ENCODE peak calls at places on chromosomes 3 and 15, in nine cellular contexts. One of them, this sample, is unnamed.

GRCh38 chr3:40920041-40920440 is 279.3 kb upstream of the CTNNB1 start:
- DNase-seq in lung: no peak
- DNase-seq in cardiac fibroblast: peak
- DNase-seq in CD4-positive, CD25-positive, alpha-beta regulatory T cell: no peak
- DNase-seq in aorta: no peak
- DNase-seq in PC-3: peak
- DNase-seq in fibroblast of pulmonary artery: peak
- DNase-seq in brain microvascular endothelial cell: peak
- DNase-seq in IMR-90: no peak
- DNase-seq in this sample: peak

GRCh38 chr3:169323580-169324453 is 339.7 kb downstream of the MECOM start:
- DNase-seq in lung: no peak
- DNase-seq in cardiac fibroblast: peak
- DNase-seq in CD4-positive, CD25-positive, alpha-beta regulatory T cell: no peak
- DNase-seq in aorta: peak
- DNase-seq in PC-3: no peak
- DNase-seq in fibroblast of pulmonary artery: peak
- DNase-seq in brain microvascular endothelial cell: no peak
- DNase-seq in IMR-90: peak
- DNase-seq in this sample: peak

GRCh38 chr3:134308350-134308891 is 57.8 kb upstream of the RYK start:
- DNase-seq in lung: peak
- DNase-seq in cardiac fibroblast: peak
- DNase-seq in CD4-positive, CD25-positive, alpha-beta regulatory T cell: peak
- DNase-seq in aorta: peak
- DNase-seq in PC-3: peak
- DNase-seq in fibroblast of pulmonary artery: peak
- DNase-seq in brain microvascular endothelial cell: peak
- DNase-seq in IMR-90: peak
- DNase-seq in this sample: peak

GRCh38 chr15:88897456-88898194 is 2.3 kb upstream of the HAPLN3 start:
- DNase-seq in lung: peak
- DNase-seq in cardiac fibroblast: peak
- DNase-seq in CD4-positive, CD25-positive, alpha-beta regulatory T cell: peak
- DNase-seq in aorta: peak
- DNase-seq in PC-3: peak
- DNase-seq in fibroblast of pulmonary artery: peak
- DNase-seq in brain microvascular endothelial cell: peak
- DNase-seq in IMR-90: peak
- DNase-seq in this sample: peak

GRCh38 chr15:101393172-101393571 is 96.3 kb downstream of the PCSK6 start:
- DNase-seq in lung: no peak
- DNase-seq in cardiac fibroblast: no peak
- DNase-seq in CD4-positive, CD25-positive, alpha-beta regulatory T cell: no peak
- DNase-seq in aorta: no peak
- DNase-seq in PC-3: no peak
- DNase-seq in fibroblast of pulmonary artery: no peak
- DNase-seq in brain microvascular endothelial cell: no peak
- DNase-seq in IMR-90: no peak
- DNase-seq in this sample: no peak

GRCh38 chr3:141225939-141226338 is 5.7 kb upstream of the PXYLP1 start:
- DNase-seq in lung: no peak
- DNase-seq in cardiac fibroblast: no peak
- DNase-seq in CD4-positive, CD25-positive, alpha-beta regulatory T cell: no peak
- DNase-seq in aorta: no peak
- DNase-seq in PC-3: no peak
- DNase-seq in fibroblast of pulmonary artery: no peak
- DNase-seq in brain microvascular endothelial cell: no peak
- DNase-seq in IMR-90: no peak
- DNase-seq in this sample: no peak

GRCh38 chr15:89332446-89332845 is 2.2 kb downstream of the POLG start:
- DNase-seq in lung: no peak
- DNase-seq in cardiac fibroblast: peak
- DNase-seq in CD4-positive, CD25-positive, alpha-beta regulatory T cell: no peak
- DNase-seq in aorta: no peak
- DNase-seq in PC-3: peak
- DNase-seq in fibroblast of pulmonary artery: peak
- DNase-seq in brain microvascular endothelial cell: peak
- DNase-seq in IMR-90: peak
- DNase-seq in this sample: peak

GRCh38 chr15:63597033-63597790 is at the start of gene FBXL22:
- DNase-seq in lung: no peak
- DNase-seq in cardiac fibroblast: peak
- DNase-seq in CD4-positive, CD25-positive, alpha-beta regulatory T cell: no peak
- DNase-seq in aorta: peak
- DNase-seq in PC-3: no peak
- DNase-seq in fibroblast of pulmonary artery: peak
- DNase-seq in brain microvascular endothelial cell: no peak
- DNase-seq in IMR-90: peak
- DNase-seq in this sample: peak

GRCh38 chr15:79615754-79616153 is 183.6 kb downstream of the MINAR1 start:
- DNase-seq in lung: no peak
- DNase-seq in cardiac fibroblast: no peak
- DNase-seq in CD4-positive, CD25-positive, alpha-beta regulatory T cell: no peak
- DNase-seq in aorta: no peak
- DNase-seq in PC-3: no peak
- DNase-seq in fibroblast of pulmonary artery: no peak
- DNase-seq in brain microvascular endothelial cell: no peak
- DNase-seq in IMR-90: no peak
- DNase-seq in this sample: no peak

DNA sequence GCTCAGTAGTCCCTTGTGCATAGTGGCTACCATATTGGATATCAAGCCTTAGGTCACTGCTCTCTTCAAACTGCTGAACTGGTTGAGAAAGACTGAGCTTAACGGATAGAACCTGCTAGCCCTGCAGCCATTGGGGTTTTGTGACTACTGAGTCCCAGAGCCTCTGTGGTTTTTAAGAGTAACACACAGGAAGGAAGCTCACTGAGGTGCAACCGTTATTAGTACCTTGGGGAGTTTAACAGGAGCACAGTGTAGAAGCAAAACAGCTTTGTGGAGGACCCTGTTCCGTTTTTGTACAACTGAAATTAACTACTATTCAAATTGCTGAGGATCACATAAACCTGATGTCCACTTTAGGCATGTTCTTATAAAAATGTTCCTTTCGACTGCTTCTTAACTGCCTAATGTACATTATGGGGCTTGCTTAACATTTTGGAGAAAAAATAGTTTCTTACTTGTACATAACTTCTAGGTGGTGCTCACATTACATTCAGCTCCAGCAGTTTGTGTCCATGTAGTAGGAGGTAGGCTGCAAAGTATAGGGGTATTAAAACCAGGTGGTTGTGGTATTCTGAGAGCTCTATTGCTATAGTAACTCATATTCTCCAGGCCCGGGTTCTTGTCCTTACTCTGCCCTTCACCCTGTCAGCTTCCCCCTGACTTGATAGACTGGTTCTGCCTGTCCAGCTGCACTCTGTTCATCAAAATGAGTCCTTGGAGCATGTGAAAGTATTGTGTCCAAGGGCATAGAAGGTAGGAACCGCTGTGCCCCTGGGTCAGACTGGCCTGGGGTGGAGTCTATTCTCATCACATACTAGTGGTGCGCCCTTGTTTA is 17.3 kb downstream of the PXK start:
- DNase-seq in lung: no peak
- DNase-seq in cardiac fibroblast: no peak
- DNase-seq in CD4-positive, CD25-positive, alpha-beta regulatory T cell: no peak
- DNase-seq in aorta: no peak
- DNase-seq in PC-3: peak
- DNase-seq in fibroblast of pulmonary artery: no peak
- DNase-seq in brain microvascular endothelial cell: no peak
- DNase-seq in IMR-90: no peak
- DNase-seq in this sample: no peak
- H3K4me3 ChIP-seq in lung: no peak
- H3K4me3 ChIP-seq in cardiac fibroblast: no peak
- H3K4me3 ChIP-seq in CD4-positive, CD25-positive, alpha-beta regulatory T cell: peak
- H3K4me3 ChIP-seq in aorta: no peak
- H3K4me3 ChIP-seq in PC-3: no peak
- H3K4me3 ChIP-seq in fibroblast of pulmonary artery: no peak
- H3K4me3 ChIP-seq in brain microvascular endothelial cell: no peak
- H3K4me3 ChIP-seq in IMR-90: no peak
- H3K4me3 ChIP-seq in this sample: no peak

GRCh38 chr15:41443275-41443674 is 26.4 kb downstream of the RTF1 start:
- DNase-seq in lung: no peak
- DNase-seq in cardiac fibroblast: no peak
- DNase-seq in CD4-positive, CD25-positive, alpha-beta regulatory T cell: no peak
- DNase-seq in aorta: no peak
- DNase-seq in PC-3: no peak
- DNase-seq in fibroblast of pulmonary artery: no peak
- DNase-seq in brain microvascular endothelial cell: no peak
- DNase-seq in IMR-90: no peak
- DNase-seq in this sample: no peak

GRCh38 chr15:41445399-41445798 is 28.5 kb downstream of the RTF1 start:
- DNase-seq in lung: no peak
- DNase-seq in cardiac fibroblast: no peak
- DNase-seq in CD4-positive, CD25-positive, alpha-beta regulatory T cell: no peak
- DNase-seq in aorta: no peak
- DNase-seq in PC-3: no peak
- DNase-seq in fibroblast of pulmonary artery: no peak
- DNase-seq in brain microvascular endothelial cell: no peak
- DNase-seq in IMR-90: no peak
- DNase-seq in this sample: no peak
- H3K4me3 ChIP-seq in lung: no peak
- H3K4me3 ChIP-seq in cardiac fibroblast: no peak
- H3K4me3 ChIP-seq in CD4-positive, CD25-positive, alpha-beta regulatory T cell: no peak
- H3K4me3 ChIP-seq in aorta: no peak
- H3K4me3 ChIP-seq in PC-3: no peak
- H3K4me3 ChIP-seq in fibroblast of pulmonary artery: no peak
- H3K4me3 ChIP-seq in brain microvascular endothelial cell: no peak
- H3K4me3 ChIP-seq in IMR-90: no peak
- H3K4me3 ChIP-seq in this sample: no peak

GRCh38 chr15:31031471-31032064 is 40.1 kb upstream of the MTMR10 start:
- DNase-seq in lung: no peak
- DNase-seq in cardiac fibroblast: peak
- DNase-seq in CD4-positive, CD25-positive, alpha-beta regulatory T cell: no peak
- DNase-seq in aorta: no peak
- DNase-seq in PC-3: no peak
- DNase-seq in fibroblast of pulmonary artery: peak
- DNase-seq in brain microvascular endothelial cell: peak
- DNase-seq in IMR-90: peak
- DNase-seq in this sample: peak

GRCh38 chr15:31032959-31033358 is 41.5 kb upstream of the MTMR10 start:
- DNase-seq in lung: no peak
- DNase-seq in cardiac fibroblast: peak
- DNase-seq in CD4-positive, CD25-positive, alpha-beta regulatory T cell: no peak
- DNase-seq in aorta: no peak
- DNase-seq in PC-3: no peak
- DNase-seq in fibroblast of pulmonary artery: peak
- DNase-seq in brain microvascular endothelial cell: peak
- DNase-seq in IMR-90: peak
- DNase-seq in this sample: peak

GRCh38 chr15:31036783-31037182 is 45.4 kb upstream of the MTMR10 start:
- DNase-seq in lung: no peak
- DNase-seq in cardiac fibroblast: no peak
- DNase-seq in CD4-positive, CD25-positive, alpha-beta regulatory T cell: no peak
- DNase-seq in aorta: no peak
- DNase-seq in PC-3: no peak
- DNase-seq in fibroblast of pulmonary artery: no peak
- DNase-seq in brain microvascular endothelial cell: no peak
- DNase-seq in IMR-90: no peak
- DNase-seq in this sample: no peak

GRCh38 chr15:31035610-31036009 is 44.2 kb upstream of the MTMR10 start:
- DNase-seq in lung: no peak
- DNase-seq in cardiac fibroblast: peak
- DNase-seq in CD4-positive, CD25-positive, alpha-beta regulatory T cell: no peak
- DNase-seq in aorta: no peak
- DNase-seq in PC-3: no peak
- DNase-seq in fibroblast of pulmonary artery: no peak
- DNase-seq in brain microvascular endothelial cell: no peak
- DNase-seq in IMR-90: no peak
- DNase-seq in this sample: no peak

DNA sequence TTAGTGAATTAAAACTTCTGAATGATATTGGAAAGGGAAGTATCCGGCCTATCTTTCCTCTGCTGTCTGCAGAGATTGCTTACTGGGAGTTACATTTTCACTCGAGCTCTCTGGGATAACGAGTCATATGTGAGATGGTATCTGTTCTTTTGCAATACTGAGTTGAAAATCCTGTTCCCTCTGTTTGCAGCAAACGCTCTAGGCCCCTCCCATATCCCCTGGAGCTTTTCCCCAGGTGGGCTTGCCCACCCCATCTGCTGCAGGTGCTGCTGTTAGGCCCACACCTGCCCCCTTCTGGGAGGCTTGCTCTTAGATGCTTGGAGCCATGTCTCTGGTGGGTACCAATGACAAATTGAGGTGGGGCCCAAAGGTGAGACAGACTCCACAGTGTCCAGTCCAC is 42.7 kb upstream of the MTMR10 start:
- DNase-seq in lung: no peak
- DNase-seq in cardiac fibroblast: no peak
- DNase-seq in CD4-positive, CD25-positive, alpha-beta regulatory T cell: no peak
- DNase-seq in aorta: no peak
- DNase-seq in PC-3: peak
- DNase-seq in fibroblast of pulmonary artery: no peak
- DNase-seq in brain microvascular endothelial cell: no peak
- DNase-seq in IMR-90: peak
- DNase-seq in this sample: no peak
- H3K4me3 ChIP-seq in lung: no peak
- H3K4me3 ChIP-seq in cardiac fibroblast: no peak
- H3K4me3 ChIP-seq in CD4-positive, CD25-positive, alpha-beta regulatory T cell: no peak
- H3K4me3 ChIP-seq in aorta: no peak
- H3K4me3 ChIP-seq in PC-3: no peak
- H3K4me3 ChIP-seq in fibroblast of pulmonary artery: no peak
- H3K4me3 ChIP-seq in brain microvascular endothelial cell: no peak
- H3K4me3 ChIP-seq in IMR-90: no peak
- H3K4me3 ChIP-seq in this sample: no peak

GRCh38 chr15:27970661-27971392 is 128.3 kb downstream of the OCA2 start:
- DNase-seq in lung: no peak
- DNase-seq in cardiac fibroblast: no peak
- DNase-seq in CD4-positive, CD25-positive, alpha-beta regulatory T cell: no peak
- DNase-seq in aorta: no peak
- DNase-seq in PC-3: no peak
- DNase-seq in fibroblast of pulmonary artery: no peak
- DNase-seq in brain microvascular endothelial cell: no peak
- DNase-seq in IMR-90: no peak
- DNase-seq in this sample: no peak

GRCh38 chr15:27961801-27962200 is 137.3 kb downstream of the OCA2 start:
- DNase-seq in lung: no peak
- DNase-seq in cardiac fibroblast: no peak
- DNase-seq in CD4-positive, CD25-positive, alpha-beta regulatory T cell: no peak
- DNase-seq in aorta: no peak
- DNase-seq in PC-3: no peak
- DNase-seq in fibroblast of pulmonary artery: no peak
- DNase-seq in brain microvascular endothelial cell: no peak
- DNase-seq in IMR-90: no peak
- DNase-seq in this sample: no peak

GRCh38 chr15:27967541-27967940 is 131.6 kb downstream of the OCA2 start:
- DNase-seq in lung: no peak
- DNase-seq in cardiac fibroblast: no peak
- DNase-seq in CD4-positive, CD25-positive, alpha-beta regulatory T cell: no peak
- DNase-seq in aorta: no peak
- DNase-seq in PC-3: no peak
- DNase-seq in fibroblast of pulmonary artery: no peak
- DNase-seq in brain microvascular endothelial cell: no peak
- DNase-seq in IMR-90: no peak
- DNase-seq in this sample: no peak
- H3K4me3 ChIP-seq in lung: no peak
- H3K4me3 ChIP-seq in cardiac fibroblast: no peak
- H3K4me3 ChIP-seq in CD4-positive, CD25-positive, alpha-beta regulatory T cell: no peak
- H3K4me3 ChIP-seq in aorta: no peak
- H3K4me3 ChIP-seq in PC-3: no peak
- H3K4me3 ChIP-seq in fibroblast of pulmonary artery: no peak
- H3K4me3 ChIP-seq in brain microvascular endothelial cell: no peak
- H3K4me3 ChIP-seq in IMR-90: no peak
- H3K4me3 ChIP-seq in this sample: no peak

This sample was measured in astrocyte of the spinal cord.